ENCODE peak calls at places on chromosomes 3 and 15, in nine cellular contexts. One of them, this sample, is unnamed.

GRCh38 chr3:100875239-100875638 is 118.0 kb downstream of the ABI3BP start:
- DNase-seq in heart left ventricle: peak
- DNase-seq in psoas muscle: peak
- DNase-seq in Peyer's patch: peak
- DNase-seq in fibroblast of mammary gland: peak
- DNase-seq in tibial artery: peak
- DNase-seq in uterus: peak
- DNase-seq in right lobe of liver: no peak
- DNase-seq in astrocyte of the cerebellum: peak
- DNase-seq in this sample: no peak

GRCh38 chr3:32440481-32441350 is 49.1 kb downstream of the CMTM7 start:
- DNase-seq in right lobe of liver: no peak
- DNase-seq in astrocyte of the cerebellum: no peak
- DNase-seq in uterus: no peak
- DNase-seq in heart left ventricle: no peak
- DNase-seq in psoas muscle: no peak
- DNase-seq in fibroblast of mammary gland: no peak
- DNase-seq in tibial artery: no peak
- DNase-seq in Peyer's patch: no peak
- DNase-seq in this sample: no peak

GRCh38 chr15:63338170-63338569 is 43.5 kb downstream of the CA12 start:
- DNase-seq in tibial artery: no peak
- DNase-seq in psoas muscle: no peak
- DNase-seq in right lobe of liver: no peak
- DNase-seq in fibroblast of mammary gland: peak
- DNase-seq in heart left ventricle: no peak
- DNase-seq in Peyer's patch: no peak
- DNase-seq in astrocyte of the cerebellum: peak
- DNase-seq in uterus: no peak
- DNase-seq in this sample: no peak

GRCh38 chr3:13850161-13850945 is 29.5 kb downstream of the WNT7A start:
- DNase-seq in fibroblast of mammary gland: no peak
- DNase-seq in Peyer's patch: no peak
- DNase-seq in heart left ventricle: no peak
- DNase-seq in right lobe of liver: peak
- DNase-seq in tibial artery: no peak
- DNase-seq in psoas muscle: no peak
- DNase-seq in astrocyte of the cerebellum: no peak
- DNase-seq in uterus: no peak
- DNase-seq in this sample: no peak

GRCh38 chr15:64844576-64845140 is 2.9 kb downstream of the PLEKHO2 start:
- DNase-seq in psoas muscle: no peak
- DNase-seq in uterus: no peak
- DNase-seq in astrocyte of the cerebellum: no peak
- DNase-seq in fibroblast of mammary gland: no peak
- DNase-seq in right lobe of liver: no peak
- DNase-seq in Peyer's patch: no peak
- DNase-seq in tibial artery: no peak
- DNase-seq in heart left ventricle: no peak
- DNase-seq in this sample: no peak

GRCh38 chr15:41940441-41940857 is 31.9 kb downstream of the EHD4 start:
- DNase-seq in heart left ventricle: no peak
- DNase-seq in fibroblast of mammary gland: peak
- DNase-seq in astrocyte of the cerebellum: no peak
- DNase-seq in tibial artery: no peak
- DNase-seq in right lobe of liver: no peak
- DNase-seq in uterus: no peak
- DNase-seq in Peyer's patch: no peak
- DNase-seq in psoas muscle: peak
- DNase-seq in this sample: no peak

GRCh38 chr3:188092648-188093047 is 61.3 kb upstream of the LPP start:
- DNase-seq in right lobe of liver: no peak
- DNase-seq in psoas muscle: no peak
- DNase-seq in heart left ventricle: no peak
- DNase-seq in Peyer's patch: no peak
- DNase-seq in uterus: no peak
- DNase-seq in tibial artery: no peak
- DNase-seq in astrocyte of the cerebellum: no peak
- DNase-seq in fibroblast of mammary gland: peak
- DNase-seq in this sample: no peak

GRCh38 chr3:100833483-100833882 is 124.2 kb downstream of the TFG start:
- DNase-seq in astrocyte of the cerebellum: no peak
- DNase-seq in right lobe of liver: no peak
- DNase-seq in uterus: no peak
- DNase-seq in tibial artery: no peak
- DNase-seq in psoas muscle: no peak
- DNase-seq in Peyer's patch: no peak
- DNase-seq in heart left ventricle: no peak
- DNase-seq in fibroblast of mammary gland: no peak
- DNase-seq in this sample: no peak

GRCh38 chr15:43487271-43487895 is 5.6 kb downstream of the TP53BP1 start:
- DNase-seq in astrocyte of the cerebellum: no peak
- DNase-seq in Peyer's patch: no peak
- DNase-seq in fibroblast of mammary gland: no peak
- DNase-seq in heart left ventricle: no peak
- DNase-seq in psoas muscle: no peak
- DNase-seq in tibial artery: no peak
- DNase-seq in uterus: no peak
- DNase-seq in right lobe of liver: no peak
- DNase-seq in this sample: no peak

GRCh38 chr15:43488790-43489585 is 4.0 kb downstream of the TP53BP1 start:
- DNase-seq in astrocyte of the cerebellum: no peak
- DNase-seq in Peyer's patch: no peak
- DNase-seq in fibroblast of mammary gland: no peak
- DNase-seq in heart left ventricle: no peak
- DNase-seq in psoas muscle: no peak
- DNase-seq in right lobe of liver: no peak
- DNase-seq in uterus: no peak
- DNase-seq in tibial artery: no peak
- DNase-seq in this sample: no peak

GRCh38 chr15:43484455-43484854 is 8.5 kb downstream of the TP53BP1 start:
- DNase-seq in heart left ventricle: no peak
- DNase-seq in uterus: no peak
- DNase-seq in tibial artery: no peak
- DNase-seq in right lobe of liver: no peak
- DNase-seq in astrocyte of the cerebellum: no peak
- DNase-seq in psoas muscle: no peak
- DNase-seq in fibroblast of mammary gland: no peak
- DNase-seq in Peyer's patch: no peak
- DNase-seq in this sample: no peak

DNA sequence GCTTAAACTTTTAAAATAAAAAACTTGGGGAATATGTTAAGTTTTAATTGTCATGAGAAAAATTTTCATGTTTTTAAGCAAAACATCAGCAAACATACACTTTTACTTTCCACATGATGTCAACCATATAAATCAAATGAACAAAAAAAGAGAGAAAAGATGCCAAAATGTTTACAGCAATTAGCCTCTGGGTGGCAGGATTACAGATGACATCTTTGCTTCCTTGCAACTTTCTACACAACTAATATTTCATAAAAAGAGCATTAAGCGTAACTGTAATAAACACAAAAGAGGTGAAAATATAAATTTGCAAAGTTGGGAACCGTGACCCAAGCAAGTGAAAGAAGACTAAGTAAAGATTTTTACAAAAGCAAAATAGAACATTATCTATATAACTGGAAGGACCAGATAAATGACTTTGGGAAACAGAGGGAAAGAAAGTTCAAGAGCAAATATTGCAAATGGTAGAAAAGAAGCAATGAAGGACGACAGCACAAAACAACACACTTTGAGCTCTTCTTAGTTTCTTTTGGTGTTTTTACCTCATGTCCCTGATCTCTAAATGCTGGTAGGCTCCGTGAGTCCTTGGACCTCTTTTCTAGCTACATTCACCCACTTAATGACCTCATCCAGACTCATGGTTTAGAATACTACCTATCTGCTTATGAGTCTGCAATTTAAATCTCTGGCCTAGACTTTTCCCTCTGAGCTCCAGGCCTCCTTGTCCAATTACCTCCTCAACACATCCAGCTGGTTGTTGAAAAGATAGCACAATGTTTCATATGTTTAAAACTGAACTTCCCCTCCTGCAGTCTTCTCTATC is 9.4 kb downstream of the TP53BP1 start:
- DNase-seq in fibroblast of mammary gland: peak
- DNase-seq in heart left ventricle: no peak
- DNase-seq in tibial artery: no peak
- DNase-seq in Peyer's patch: no peak
- DNase-seq in psoas muscle: no peak
- DNase-seq in right lobe of liver: no peak
- DNase-seq in uterus: no peak
- DNase-seq in astrocyte of the cerebellum: no peak
- DNase-seq in this sample: no peak
- TF ChIP-seq CTCF in fibroblast of mammary gland: peak
- TF ChIP-seq CTCF in heart left ventricle: peak
- TF ChIP-seq CTCF in tibial artery: peak
- TF ChIP-seq CTCF in Peyer's patch: no peak
- TF ChIP-seq CTCF in psoas muscle: peak
- TF ChIP-seq CTCF in right lobe of liver: peak
- TF ChIP-seq CTCF in uterus: peak
- TF ChIP-seq CTCF in astrocyte of the cerebellum: peak
- TF ChIP-seq CTCF in this sample: peak

GRCh38 chr15:29962404-29962803 is 120.4 kb upstream of the GOLGA8J start:
- DNase-seq in uterus: no peak
- DNase-seq in fibroblast of mammary gland: no peak
- DNase-seq in psoas muscle: no peak
- DNase-seq in Peyer's patch: no peak
- DNase-seq in right lobe of liver: no peak
- DNase-seq in tibial artery: no peak
- DNase-seq in astrocyte of the cerebellum: no peak
- DNase-seq in heart left ventricle: no peak
- DNase-seq in this sample: no peak

GRCh38 chr15:29970402-29970695 is 112.4 kb upstream of the GOLGA8J start:
- DNase-seq in uterus: no peak
- DNase-seq in right lobe of liver: no peak
- DNase-seq in astrocyte of the cerebellum: no peak
- DNase-seq in Peyer's patch: no peak
- DNase-seq in fibroblast of mammary gland: no peak
- DNase-seq in psoas muscle: no peak
- DNase-seq in heart left ventricle: no peak
- DNase-seq in tibial artery: no peak
- DNase-seq in this sample: no peak

GRCh38 chr15:29972051-29972450 is 110.7 kb upstream of the GOLGA8J start:
- DNase-seq in tibial artery: no peak
- DNase-seq in psoas muscle: no peak
- DNase-seq in uterus: no peak
- DNase-seq in Peyer's patch: no peak
- DNase-seq in astrocyte of the cerebellum: no peak
- DNase-seq in fibroblast of mammary gland: no peak
- DNase-seq in right lobe of liver: no peak
- DNase-seq in heart left ventricle: no peak
- DNase-seq in this sample: no peak

GRCh38 chr15:29969587-29970401 is 113.0 kb upstream of the GOLGA8J start:
- DNase-seq in Peyer's patch: no peak
- DNase-seq in astrocyte of the cerebellum: no peak
- DNase-seq in uterus: no peak
- DNase-seq in heart left ventricle: no peak
- DNase-seq in tibial artery: no peak
- DNase-seq in fibroblast of mammary gland: no peak
- DNase-seq in right lobe of liver: no peak
- DNase-seq in psoas muscle: no peak
- DNase-seq in this sample: no peak

GRCh38 chr15:29968099-29968892 is 114.5 kb upstream of the GOLGA8J start:
- DNase-seq in Peyer's patch: no peak
- DNase-seq in heart left ventricle: no peak
- DNase-seq in astrocyte of the cerebellum: no peak
- DNase-seq in fibroblast of mammary gland: no peak
- DNase-seq in psoas muscle: no peak
- DNase-seq in right lobe of liver: no peak
- DNase-seq in tibial artery: no peak
- DNase-seq in uterus: no peak
- DNase-seq in this sample: no peak
- H3K4me3 ChIP-seq in Peyer's patch: peak
- H3K4me3 ChIP-seq in heart left ventricle: peak
- H3K4me3 ChIP-seq in astrocyte of the cerebellum: peak
- H3K4me3 ChIP-seq in fibroblast of mammary gland: no peak
- H3K4me3 ChIP-seq in psoas muscle: peak
- H3K4me3 ChIP-seq in right lobe of liver: peak
- H3K4me3 ChIP-seq in tibial artery: peak
- H3K4me3 ChIP-seq in uterus: peak
- H3K4me3 ChIP-seq in this sample: peak

GRCh38 chr3:72481542-72481941 is 366.7 kb downstream of the SHQ1 start:
- DNase-seq in right lobe of liver: no peak
- DNase-seq in fibroblast of mammary gland: no peak
- DNase-seq in uterus: no peak
- DNase-seq in heart left ventricle: no peak
- DNase-seq in Peyer's patch: no peak
- DNase-seq in astrocyte of the cerebellum: no peak
- DNase-seq in tibial artery: no peak
- DNase-seq in psoas muscle: no peak
- DNase-seq in this sample: no peak

GRCh38 chr3:72482589-72483249 is 365.5 kb downstream of the SHQ1 start:
- DNase-seq in Peyer's patch: peak
- DNase-seq in fibroblast of mammary gland: peak
- DNase-seq in psoas muscle: peak
- DNase-seq in tibial artery: peak
- DNase-seq in astrocyte of the cerebellum: peak
- DNase-seq in heart left ventricle: peak
- DNase-seq in uterus: peak
- DNase-seq in right lobe of liver: peak
- DNase-seq in this sample: no peak

GRCh38 chr3:72480366-72480765 is 367.9 kb downstream of the SHQ1 start:
- DNase-seq in uterus: no peak
- DNase-seq in fibroblast of mammary gland: no peak
- DNase-seq in tibial artery: no peak
- DNase-seq in right lobe of liver: no peak
- DNase-seq in heart left ventricle: no peak
- DNase-seq in astrocyte of the cerebellum: no peak
- DNase-seq in Peyer's patch: no peak
- DNase-seq in psoas muscle: no peak
- DNase-seq in this sample: no peak

GRCh38 chr3:72485649-72486048 is 362.6 kb downstream of the SHQ1 start:
- DNase-seq in astrocyte of the cerebellum: no peak
- DNase-seq in tibial artery: no peak
- DNase-seq in uterus: no peak
- DNase-seq in Peyer's patch: no peak
- DNase-seq in fibroblast of mammary gland: peak
- DNase-seq in psoas muscle: peak
- DNase-seq in right lobe of liver: no peak
- DNase-seq in heart left ventricle: no peak
- DNase-seq in this sample: no peak

GRCh38 chr3:72483554-72484104 is 364.6 kb downstream of the SHQ1 start:
- DNase-seq in heart left ventricle: no peak
- DNase-seq in right lobe of liver: no peak
- DNase-seq in Peyer's patch: no peak
- DNase-seq in fibroblast of mammary gland: no peak
- DNase-seq in tibial artery: no peak
- DNase-seq in astrocyte of the cerebellum: no peak
- DNase-seq in psoas muscle: no peak
- DNase-seq in uterus: no peak
- DNase-seq in this sample: no peak
- TF ChIP-seq CTCF in heart left ventricle: no peak
- TF ChIP-seq CTCF in right lobe of liver: no peak
- TF ChIP-seq CTCF in Peyer's patch: no peak
- TF ChIP-seq CTCF in fibroblast of mammary gland: no peak
- TF ChIP-seq CTCF in tibial artery: no peak
- TF ChIP-seq CTCF in astrocyte of the cerebellum: no peak
- TF ChIP-seq CTCF in psoas muscle: no peak
- TF ChIP-seq CTCF in uterus: no peak
- TF ChIP-seq CTCF in this sample: no peak

GRCh38 chr3:192566706-192567290 is 160.5 kb downstream of the FGF12 start:
- DNase-seq in Peyer's patch: no peak
- DNase-seq in astrocyte of the cerebellum: peak
- DNase-seq in tibial artery: peak
- DNase-seq in right lobe of liver: peak
- DNase-seq in heart left ventricle: peak
- DNase-seq in psoas muscle: peak
- DNase-seq in uterus: peak
- DNase-seq in fibroblast of mammary gland: peak
- DNase-seq in this sample: peak

GRCh38 chr3:192570315-192570714 is 157.0 kb downstream of the FGF12 start:
- DNase-seq in heart left ventricle: no peak
- DNase-seq in right lobe of liver: no peak
- DNase-seq in uterus: no peak
- DNase-seq in Peyer's patch: no peak
- DNase-seq in tibial artery: no peak
- DNase-seq in psoas muscle: no peak
- DNase-seq in fibroblast of mammary gland: no peak
- DNase-seq in astrocyte of the cerebellum: no peak
- DNase-seq in this sample: no peak

GRCh38 chr3:192563417-192563816 is 163.9 kb downstream of the FGF12 start:
- DNase-seq in astrocyte of the cerebellum: no peak
- DNase-seq in psoas muscle: no peak
- DNase-seq in tibial artery: no peak
- DNase-seq in right lobe of liver: no peak
- DNase-seq in heart left ventricle: no peak
- DNase-seq in fibroblast of mammary gland: no peak
- DNase-seq in uterus: no peak
- DNase-seq in Peyer's patch: no peak
- DNase-seq in this sample: no peak

DNA sequence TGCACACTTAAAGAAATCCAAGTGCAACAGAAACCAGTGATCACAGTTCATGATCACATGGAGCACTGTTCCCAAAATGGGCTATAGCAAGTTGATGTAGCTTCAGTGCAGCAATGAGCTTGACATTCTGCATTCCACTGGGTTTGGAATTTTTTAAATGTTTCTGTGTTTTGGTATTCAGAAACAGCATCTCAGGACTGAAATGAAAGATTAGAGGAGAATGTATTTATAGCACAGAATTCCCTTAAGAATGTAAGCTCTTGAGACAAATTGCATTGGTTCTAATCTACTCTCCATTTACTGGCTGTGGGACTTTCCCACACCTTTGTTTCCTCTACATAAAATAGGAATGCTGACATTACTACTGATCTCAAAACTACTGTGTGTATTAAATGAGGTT is 162.7 kb downstream of the FGF12 start:
- DNase-seq in psoas muscle: no peak
- DNase-seq in uterus: no peak
- DNase-seq in right lobe of liver: no peak
- DNase-seq in fibroblast of mammary gland: no peak
- DNase-seq in astrocyte of the cerebellum: no peak
- DNase-seq in tibial artery: no peak
- DNase-seq in Peyer's patch: no peak
- DNase-seq in heart left ventricle: no peak
- DNase-seq in this sample: peak
- H3K4me3 ChIP-seq in psoas muscle: no peak
- H3K4me3 ChIP-seq in uterus: no peak
- H3K4me3 ChIP-seq in right lobe of liver: no peak
- H3K4me3 ChIP-seq in fibroblast of mammary gland: no peak
- H3K4me3 ChIP-seq in astrocyte of the cerebellum: no peak
- H3K4me3 ChIP-seq in tibial artery: no peak
- H3K4me3 ChIP-seq in Peyer's patch: no peak
- H3K4me3 ChIP-seq in heart left ventricle: no peak
- H3K4me3 ChIP-seq in this sample: no peak

This sample was measured in AG04449.